ENCODE peak calls at places on chromosomes 13 and 19, in six cellular contexts. K, V, L, A, N and X are unnamed samples.
A peak's percentile ranks its signal among the peaks of the same experiment; 100 is the strongest.

GRCh38 chr19:39199025-39199424 is 2.3 kb downstream of the NCCRP1 start:
- DNase-seq in K (no peak), V (no peak), L (no peak), A (no peak), N (no peak), X (peak; percentile 65)

GRCh38 chr19:15675560-15675959 is 2.7 kb downstream of the CYP4F12 start:
- DNase-seq in K (no peak), V (no peak), L (no peak), A (no peak), N (no peak), X (no peak)

GRCh38 chr19:18063463-18063862 is 23.3 kb downstream of the IL12RB1 start:
- DNase-seq in K (peak; percentile 43), V (no peak), L (no peak), A (no peak), N (no peak), X (no peak)

GRCh38 chr19:29422047-29422446 is 103.7 kb upstream of the VSTM2B start:
- DNase-seq in K (no peak), V (no peak), L (no peak), A (no peak), N (no peak), X (no peak)

GRCh38 chr19:720691-721160 is 12.0 kb downstream of the PALM start:
- DNase-seq in K (no peak), V (no peak), L (no peak), A (no peak), N (no peak), X (no peak)

GRCh38 chr13:79870766-79871165 is 389.8 kb downstream of the NDFIP2 start:
- DNase-seq in K (no peak), V (no peak), L (no peak), A (no peak), N (no peak), X (no peak)

GRCh38 chr19:28731113-28731512 is 481.8 kb downstream of the UQCRFS1 start:
- DNase-seq in K (no peak), V (no peak), L (no peak), A (no peak), N (no peak), X (no peak)

GRCh38 chr19:54502518-54503048 is at the start of gene LAIR2:
- DNase-seq in K (peak; percentile 19), V (no peak), L (no peak), A (no peak), N (no peak), X (no peak)

GRCh38 chr19:8366961-8367326 is 3.0 kb downstream of the ANGPTL4 start:
- DNase-seq in K (no peak), V (no peak), L (no peak), A (no peak), N (no peak), X (no peak)

GRCh38 chr13:38804536-38804935 is 117.7 kb downstream of the FREM2 start:
- DNase-seq in K (no peak), V (no peak), L (no peak), A (no peak), N (no peak), X (peak; percentile 82)

GRCh38 chr19:18776736-18777135 is 14.4 kb downstream of the COMP start:
- DNase-seq in K (no peak), V (no peak), L (no peak), A (no peak), N (no peak), X (no peak)

GRCh38 chr19:48271531-48272151 is 1.8 kb downstream of the ZNF114 start:
- DNase-seq in K (peak; percentile 22), V (peak; percentile 40), L (no peak), A (peak; percentile 14), N (no peak), X (no peak)

GRCh38 chr19:45782820-45783785 is 813 bp upstream of the DMPK start:
- DNase-seq in K (no peak), V (peak; percentile 84), L (no peak), A (no peak), N (no peak), X (peak; percentile 76)

GRCh38 chr13:23399254-23399796 is 34.2 kb downstream of the SACS start:
- DNase-seq in K (no peak), V (no peak), L (no peak), A (no peak), N (no peak), X (no peak)

GRCh38 chr19:17841371-17841809 is 6.4 kb downstream of the JAK3 start:
- DNase-seq in K (no peak), V (no peak), L (no peak), A (no peak), N (no peak), X (no peak)

GRCh38 chr19:2344381-2344870 is 15.6 kb upstream of the TMPRSS9 start:
- DNase-seq in K (no peak), V (no peak), L (no peak), A (no peak), N (no peak), X (no peak)

GRCh38 chr13:41273806-41274441 is 10.5 kb upstream of the MTRF1 start:
- DNase-seq in K (no peak), V (no peak), L (no peak), A (peak; percentile 42), N (no peak), X (no peak)

GRCh38 chr13:48429886-48430285 is 17.0 kb upstream of the LPAR6 start:
- DNase-seq in K (no peak), V (no peak), L (no peak), A (no peak), N (no peak), X (no peak)

GRCh38 chr19:49442793-49443365 is 1.6 kb upstream of the SLC17A7 start:
- DNase-seq in K (peak; percentile 77), V (peak; percentile 96), L (peak; percentile 61), A (peak; percentile 94), N (peak; percentile 68), X (peak; percentile 96)

GRCh38 chr19:2852598-2852997 is 11.3 kb downstream of the ZNF555 start:
- DNase-seq in K (no peak), V (no peak), L (no peak), A (no peak), N (no peak), X (no peak)

GRCh38 chr19:32416749-32417469 is 11.3 kb downstream of the DPY19L3 start:
- DNase-seq in K (no peak), V (no peak), L (no peak), A (no peak), N (no peak), X (no peak)

GRCh38 chr19:15021286-15022007 is 27.8 kb upstream of the CASP14 start:
- DNase-seq in K (no peak), V (no peak), L (no peak), A (no peak), N (no peak), X (no peak)

GRCh38 chr19:17953316-17953801 is 13.5 kb upstream of the KCNN1 start:
- DNase-seq in K (no peak), V (no peak), L (no peak), A (no peak), N (no peak), X (no peak)

GRCh38 chr13:36919833-36920611 is at the start of gene SMAD9:
- DNase-seq in K (peak; percentile 30), V (peak; percentile 82), L (peak; percentile 16), A (peak; percentile 34), N (peak; percentile 78), X (peak; percentile 51)

GRCh38 chr19:18496167-18496979 is 25.5 kb downstream of the ELL start:
- DNase-seq in K (peak; percentile 60), V (no peak), L (no peak), A (peak; percentile 65), N (peak; percentile 17), X (no peak)

GRCh38 chr13:43319617-43320444 is 296.4 kb downstream of the DNAJC15 start:
- DNase-seq in K (no peak), V (no peak), L (no peak), A (peak; percentile 66), N (no peak), X (no peak)